ENCODE peak calls at places on chromosomes 4 and X, in eight cellular contexts. P, H, R, S, Q, M, B and Y are unnamed samples.

GRCh38 chr4:155407480-155407879 is 30.7 kb upstream of the MAP9 start:
- DNase-seq in R (no peak), Q (no peak), H (no peak), M (no peak), S (peak; percentile 23), P (no peak), B (no peak), Y (no peak)

GRCh38 chrX:41452972-41453371 is 5.8 kb downstream of the NYX start:
- DNase-seq in M (no peak), S (peak; percentile 45), B (peak; percentile 53), P (peak; percentile 36), Q (no peak), R (no peak), H (no peak), Y (peak; percentile 76)

GRCh38 chr4:109945056-109945455 is 32.4 kb downstream of the EGF start:
- DNase-seq in M (peak; percentile 85), P (no peak), R (no peak), H (no peak), Q (no peak), B (no peak), S (no peak), Y (no peak)

GRCh38 chr4:55636622-55636999 is 513 bp upstream of the NMU start:
- DNase-seq in B (no peak), Q (no peak), S (no peak), H (peak; percentile 11), M (peak; percentile 8), R (no peak), P (no peak), Y (no peak)

GRCh38 chr4:188171551-188171950 is 32.3 kb downstream of the TRIML1 start:
- DNase-seq in S (peak; percentile 6), R (no peak), Q (no peak), H (no peak), B (no peak), M (peak; percentile 56), P (no peak), Y (no peak)

GRCh38 chrX:9710332-9710731 is 55.3 kb downstream of the GPR143 start:
- DNase-seq in S (no peak), B (no peak), M (no peak), Q (no peak), H (no peak), P (no peak), R (no peak), Y (no peak)

GRCh38 chr4:67922697-67923096 is 38.9 kb upstream of the TMPRSS11D start:
- DNase-seq in P (no peak), Q (no peak), R (no peak), M (no peak), S (no peak), H (no peak), B (no peak), Y (peak; percentile 29)

GRCh38 chrX:74784629-74785028 is 140.6 kb downstream of the NEXMIF start:
- DNase-seq in M (no peak), B (no peak), S (no peak), R (no peak), H (no peak), Q (no peak), P (no peak), Y (no peak)

GRCh38 chr4:105710678-105711077 is 2.1 kb downstream of the GSTCD start:
- DNase-seq in H (no peak), M (no peak), R (no peak), Q (no peak), S (no peak), P (no peak), B (no peak), Y (peak; percentile 14)

GRCh38 chr4:32488690-32489089 is 1768.5 kb downstream of the PCDH7 start:
- DNase-seq in B (no peak), Q (no peak), R (no peak), S (no peak), M (peak; percentile 63), H (no peak), P (peak; percentile 68), Y (peak; percentile 34)

GRCh38 chrX:132488819-132489255 is at the start of gene MBNL3:
- DNase-seq in H (peak; percentile 71), B (peak; percentile 71), R (no peak), Q (peak; percentile 42), M (peak; percentile 37), S (peak; percentile 5), P (peak; percentile 49), Y (peak; percentile 27)

GRCh38 chrX:154719132-154719675 is 31.7 kb downstream of the GAB3 start:
- DNase-seq in R (no peak), H (no peak), M (peak; percentile 90), P (peak; percentile 80), S (peak; percentile 85), B (no peak), Q (peak; percentile 68), Y (peak; percentile 93)

GRCh38 chr4:166886708-166887107 is 347.6 kb downstream of the SPOCK3 start:
- DNase-seq in H (no peak), M (no peak), S (no peak), P (no peak), Q (no peak), B (no peak), R (no peak), Y (no peak)

GRCh38 chr4:42488114-42488513 is 90.8 kb downstream of the SHISA3 start:
- DNase-seq in M (no peak), Q (no peak), H (no peak), P (no peak), S (no peak), R (no peak), B (no peak), Y (no peak)

GRCh38 chrX:139720136-139720535 is 12.2 kb upstream of the MCF2 start:
- DNase-seq in P (peak; percentile 16), S (peak; percentile 68), H (peak; percentile 1), Q (peak; percentile 37), B (peak; percentile 85), R (no peak), M (peak; percentile 22), Y (peak; percentile 57)

GRCh38 chr4:134787315-134787714 is 585.7 kb upstream of the PABPC4L start:
- DNase-seq in B (no peak), Q (no peak), P (peak; percentile 18), R (no peak), H (no peak), M (peak; percentile 5), S (no peak), Y (peak; percentile 12)

GRCh38 chr4:1072830-1073446 is 40.4 kb downstream of the RNF212 start:
- DNase-seq in R (no peak), M (peak; percentile 60), H (peak; percentile 52), B (peak; percentile 77), Q (peak; percentile 76), P (peak; percentile 68), S (peak; percentile 53), Y (peak; percentile 65)

GRCh38 chr4:82705881-82706280 is 92.7 kb downstream of the SCD5 start:
- DNase-seq in B (no peak), M (no peak), S (no peak), H (no peak), P (no peak), R (no peak), Q (no peak), Y (peak; percentile 76)

GRCh38 chr4:176654565-176655216 is 138.0 kb downstream of the VEGFC start:
- DNase-seq in S (peak; percentile 42), M (no peak), R (no peak), P (no peak), H (no peak), Q (no peak), B (no peak), Y (peak; percentile 47)